ENCODE peak calls at places on chromosomes 2 and 18, in eight cellular contexts. C is AG09319; I is NCI-H748 treated with DMSO at 0.1 percent for 48 hours; Z is naive thymus-derived CD4-positive, alpha-beta T cell; U is endodermal cell; K is NCI-H1436 treated with DMSO at 0.1 percent for 48 hours; M is amniotic epithelial cell; V is right cardiac atrium. X is an unnamed sample.

GRCh38 chr2:19649107-19649506 is 252.7 kb downstream of the TTC32 start:
- DNase-seq in K (no peak), C (no peak), V (no peak), U (no peak), I (no peak), Z (no peak), M (peak), X (no peak)

GRCh38 chr2:21924640-21925285 is 801.0 kb downstream of the TDRD15 start:
- DNase-seq in I (no peak), M (no peak), Z (no peak), V (no peak), K (no peak), U (no peak), C (no peak), X (no peak)

GRCh38 chr18:37403100-37403781 is 162.4 kb downstream of the CELF4 start:
- DNase-seq in U (peak), I (no peak), V (peak), K (no peak), Z (no peak), M (peak), C (peak), X (no peak)

GRCh38 chr2:223797811-223798721 is 39.3 kb downstream of the AP1S3 start:
- DNase-seq in C (no peak), K (no peak), V (no peak), M (peak), U (no peak), Z (no peak), I (peak), X (no peak)

GRCh38 chr18:54004828-54005227 is 219.6 kb downstream of the MBD2 start:
- DNase-seq in U (peak), Z (no peak), V (no peak), C (no peak), M (no peak), K (no peak), I (no peak), X (no peak)

GRCh38 chr18:44733069-44733753 is 52.5 kb downstream of the SETBP1 start:
- DNase-seq in I (no peak), M (peak), C (peak), Z (no peak), U (no peak), V (no peak), K (no peak), X (no peak)

GRCh38 chr2:147110962-147111361 is 733.9 kb upstream of the ACVR2A start:
- DNase-seq in I (no peak), C (no peak), K (no peak), Z (no peak), U (no peak), V (no peak), M (no peak), X (no peak)

GRCh38 chr2:175441361-175441760 is 259.9 kb upstream of the ATP5MC3 start:
- DNase-seq in V (no peak), M (no peak), C (no peak), Z (no peak), I (no peak), U (no peak), K (no peak), X (no peak)

GRCh38 chr2:120385355-120386127 is 39.6 kb downstream of the INHBB start:
- DNase-seq in M (no peak), Z (no peak), I (no peak), U (peak), C (no peak), K (no peak), V (no peak), X (no peak)

GRCh38 chr2:112664689-112665088 is 18.9 kb downstream of the SLC20A1 start:
- DNase-seq in V (no peak), I (no peak), U (no peak), Z (no peak), K (no peak), C (no peak), M (no peak), X (no peak)

GRCh38 chr18:79493801-79494211 is 98.1 kb downstream of the NFATC1 start:
- DNase-seq in V (peak), U (no peak), C (no peak), M (no peak), Z (no peak), K (no peak), I (no peak), X (no peak)

X was measured in HEK293T.